ENCODE peak calls at places on chromosomes 12 and 14, in ten cellular contexts. P is colonic mucosa, U is astrocyte, Y is hepatocyte, K is fibroblast of lung, G is thoracic aorta, N is SJSA1, T is heart left ventricle, E is cardiac muscle cell, H is heart right ventricle. Z is an unnamed sample.

GRCh38 chr12:48165089-48166031 is 8.0 kb upstream of the ASB8 start:
- DNase-seq in Y (peak; percentile 79), T (no peak), E (peak; percentile 70), N (peak; percentile 97), P (peak; percentile 58), H (no peak), U (peak; percentile 46), K (peak; percentile 49), G (no peak), Z (peak; percentile 75)

GRCh38 chr12:100356646-100357223 is at the start of gene SLC17A8:
- DNase-seq in G (no peak), N (no peak), Y (peak; percentile 17), H (no peak), T (no peak), U (no peak), E (peak; percentile 41), P (no peak), K (no peak), Z (peak; percentile 77)

GRCh38 chr12:51687142-51687935 is 96.3 kb downstream of the SCN8A start:
- DNase-seq in U (peak; percentile 28), H (no peak), Y (peak; percentile 24), P (peak; percentile 57), G (no peak), K (peak; percentile 48), N (no peak), T (no peak), E (no peak), Z (no peak)

GRCh38 chr14:64213079-64213478 is 81.1 kb downstream of the ESR2 start:
- DNase-seq in K (peak; percentile 45), P (no peak), N (no peak), H (no peak), Y (peak; percentile 44), T (no peak), G (no peak), U (peak; percentile 27), E (peak; percentile 27), Z (no peak)

GRCh38 chr12:115149685-115150378 is 465.9 kb upstream of the TBX3 start:
- DNase-seq in Y (no peak), G (no peak), K (peak; percentile 94), N (peak; percentile 92), P (no peak), T (no peak), U (peak; percentile 90), H (no peak), E (no peak), Z (no peak)

GRCh38 chr12:18275974-18276373 is 14.7 kb downstream of the PIK3C2G start:
- DNase-seq in E (peak; percentile 18), K (peak; percentile 83), U (peak; percentile 72), Y (no peak), G (no peak), N (no peak), H (no peak), P (no peak), T (no peak), Z (no peak)

GRCh38 chr12:106288510-106289195 is 13.9 kb upstream of the TCP11L2 start:
- DNase-seq in N (peak; percentile 79), Y (peak; percentile 70), K (peak; percentile 96), T (no peak), G (no peak), E (no peak), P (no peak), H (no peak), U (peak; percentile 95), Z (no peak)

GRCh38 chr12:62700091-62700490 is 233.5 kb downstream of the MON2 start:
- DNase-seq in U (no peak), Y (no peak), K (peak; percentile 58), E (no peak), N (no peak), P (no peak), T (no peak), G (no peak), H (no peak), Z (no peak)

GRCh38 chr12:108305520-108305919 is 33.6 kb downstream of the CMKLR1 start:
- DNase-seq in U (peak; percentile 84), K (peak; percentile 88), E (peak; percentile 8), T (peak; percentile 92), H (peak; percentile 88), G (peak; percentile 87), Y (peak; percentile 78), P (peak; percentile 45), N (no peak), Z (no peak)

GRCh38 chr12:108306014-108306501 is 33.1 kb downstream of the CMKLR1 start:
- DNase-seq in P (no peak), K (peak; percentile 76), H (no peak), U (peak; percentile 73), G (peak; percentile 33), Y (peak; percentile 35), N (no peak), T (no peak), E (no peak), Z (peak; percentile 29)

GRCh38 chr12:108302471-108303311 is 36.4 kb downstream of the CMKLR1 start:
- DNase-seq in P (peak; percentile 35), G (peak; percentile 54), N (peak; percentile 12), T (peak; percentile 85), E (no peak), H (peak; percentile 81), K (peak; percentile 34), Y (peak; percentile 66), U (peak; percentile 23), Z (peak; percentile 38)

GRCh38 chr12:108306506-108306905 is 32.6 kb downstream of the CMKLR1 start:
- DNase-seq in U (no peak), K (no peak), P (no peak), G (no peak), N (no peak), H (no peak), T (no peak), Y (no peak), E (no peak), Z (no peak)

DNA sequence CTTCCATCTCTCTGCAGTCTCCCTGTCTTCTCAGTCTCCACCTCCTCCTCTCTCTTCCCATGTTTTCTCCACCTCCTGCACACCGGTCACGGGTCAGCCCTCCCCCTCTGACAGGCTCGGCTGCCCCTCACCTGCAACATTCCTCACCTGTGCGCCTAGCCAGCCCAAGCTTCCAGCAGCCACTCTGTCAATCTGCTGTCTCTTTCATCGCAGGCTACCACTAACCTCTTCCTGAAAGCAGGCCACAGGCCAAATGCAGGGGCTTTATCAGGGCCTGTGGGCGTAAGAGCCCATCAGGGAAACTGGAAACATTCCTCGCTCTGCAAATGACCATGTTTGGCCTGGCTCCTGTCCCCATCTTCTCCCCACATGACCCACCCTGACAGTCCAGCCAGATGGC is 34.5 kb downstream of the CMKLR1 start:
- DNase-seq in K (peak; percentile 10), N (no peak), U (peak; percentile 3), G (no peak), T (no peak), E (peak; percentile 12), P (no peak), Y (peak; percentile 37), H (no peak), Z (no peak)
- H3K4me1 ChIP-seq in K (peaks cover 6% of the 10 kb centered on the region), N (no peaks in the 10 kb centered on the region), U (peaks cover 46% of the 10 kb centered on the region), G (peaks cover 39% of the 10 kb centered on the region), T (peaks cover 80% of the 10 kb centered on the region), E (peaks cover 8% of the 10 kb centered on the region), P (peaks cover 3% of the 10 kb centered on the region), Y (peaks cover 39% of the 10 kb centered on the region), H (peaks cover 70% of the 10 kb centered on the region), Z (peaks cover 8% of the 10 kb centered on the region)

DNA sequence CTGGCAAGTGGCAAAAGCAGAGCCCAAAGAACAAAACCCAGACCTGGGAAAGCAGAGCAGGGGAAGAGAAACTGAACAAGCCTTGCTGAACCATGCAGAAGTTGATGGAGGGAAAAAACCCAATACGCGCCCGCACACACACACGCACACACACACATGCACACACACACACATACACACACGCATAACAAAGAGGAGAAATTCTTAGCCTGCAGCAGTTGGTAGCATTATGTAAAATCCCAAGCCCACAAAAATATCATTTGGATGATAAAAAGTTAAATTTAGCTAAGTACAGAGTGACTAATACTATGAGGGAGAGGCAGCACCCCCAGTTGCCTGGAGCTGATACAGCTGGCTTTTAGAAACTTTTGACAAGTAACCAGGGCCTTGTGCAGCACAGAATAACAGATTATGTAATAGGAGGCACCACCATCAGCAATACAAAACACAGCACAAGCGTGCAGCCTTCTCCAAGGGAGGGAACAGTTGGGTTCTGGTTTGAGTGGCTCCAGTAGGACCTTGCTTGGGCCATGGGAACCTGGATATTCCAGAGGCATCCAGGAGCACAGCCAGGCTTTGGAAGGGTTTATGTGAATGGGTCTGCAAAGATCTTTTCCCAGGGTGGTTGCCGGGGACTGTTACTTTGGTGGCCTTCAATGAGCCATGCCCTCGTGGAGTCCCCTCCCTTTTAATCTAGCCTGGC is 35.3 kb downstream of the PITPNM2 start:
- DNase-seq in E (no peak), G (peak; percentile 62), P (no peak), K (peak; percentile 97), Y (peak; percentile 44), H (no peak), N (no peak), U (peak; percentile 97), T (no peak), Z (no peak)
- H3K4me1 ChIP-seq in E (peaks cover 34% of the 10 kb centered on the region), G (peaks cover 17% of the 10 kb centered on the region), P (no peaks in the 10 kb centered on the region), K (peaks cover 8% of the 10 kb centered on the region), Y (peaks cover 3% of the 10 kb centered on the region), H (peaks cover 68% of the 10 kb centered on the region), N (peaks cover 8% of the 10 kb centered on the region), U (peaks cover 34% of the 10 kb centered on the region), T (peaks cover 78% of the 10 kb centered on the region), Z (peaks cover 6% of the 10 kb centered on the region)

GRCh38 chr12:11730299-11731041 is 81.0 kb downstream of the ETV6 start:
- DNase-seq in P (peak; percentile 84), H (no peak), N (no peak), T (no peak), E (no peak), U (no peak), Y (peak; percentile 72), K (no peak), G (no peak), Z (no peak)

GRCh38 chr12:11728154-11728755 is 78.8 kb downstream of the ETV6 start:
- DNase-seq in U (peak; percentile 52), E (no peak), Y (no peak), N (no peak), K (peak; percentile 64), G (no peak), H (no peak), T (no peak), P (no peak), Z (no peak)

GRCh38 chr12:11729439-11730150 is 80.1 kb downstream of the ETV6 start:
- DNase-seq in G (no peak), T (no peak), E (no peak), N (no peak), U (no peak), K (no peak), P (no peak), H (no peak), Y (no peak), Z (no peak)

GRCh38 chr12:11727133-11727664 is 77.7 kb downstream of the ETV6 start:
- DNase-seq in Y (no peak), K (no peak), E (no peak), U (no peak), H (no peak), P (no peak), N (peak; percentile 53), T (no peak), G (no peak), Z (no peak)

DNA sequence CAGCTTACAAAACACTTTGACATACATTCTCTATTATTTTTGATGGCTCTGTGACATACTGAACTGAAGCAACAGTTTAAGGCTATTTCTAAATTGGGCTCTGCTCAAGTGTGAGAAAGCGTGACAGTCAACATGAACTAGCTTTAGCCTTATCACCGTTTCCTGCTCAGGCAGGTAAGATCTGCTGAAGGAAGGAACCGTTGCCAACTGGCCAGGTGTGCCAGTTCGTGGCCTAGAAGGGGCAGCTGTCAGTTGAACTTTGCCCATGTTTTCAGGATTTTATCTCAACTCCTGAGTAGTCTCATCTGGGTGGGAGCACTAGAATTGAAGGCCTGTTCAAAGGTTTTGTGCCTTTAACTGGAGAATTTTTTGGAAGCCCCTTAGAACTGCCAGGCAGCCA is 79.5 kb downstream of the ETV6 start:
- DNase-seq in H (no peak), Y (no peak), G (no peak), K (no peak), N (no peak), P (peak; percentile 88), U (no peak), T (no peak), E (no peak), Z (no peak)
- H3K4me1 ChIP-seq in H (peaks cover 28% of the 10 kb centered on the region), Y (peaks cover 32% of the 10 kb centered on the region), G (peaks cover 46% of the 10 kb centered on the region), K (no peaks in the 10 kb centered on the region), N (peaks cover 34% of the 10 kb centered on the region), P (peaks cover 12% of the 10 kb centered on the region), U (peaks cover 34% of the 10 kb centered on the region), T (peaks cover 50% of the 10 kb centered on the region), E (peaks cover 39% of the 10 kb centered on the region), Z (peaks cover 8% of the 10 kb centered on the region)

DNA sequence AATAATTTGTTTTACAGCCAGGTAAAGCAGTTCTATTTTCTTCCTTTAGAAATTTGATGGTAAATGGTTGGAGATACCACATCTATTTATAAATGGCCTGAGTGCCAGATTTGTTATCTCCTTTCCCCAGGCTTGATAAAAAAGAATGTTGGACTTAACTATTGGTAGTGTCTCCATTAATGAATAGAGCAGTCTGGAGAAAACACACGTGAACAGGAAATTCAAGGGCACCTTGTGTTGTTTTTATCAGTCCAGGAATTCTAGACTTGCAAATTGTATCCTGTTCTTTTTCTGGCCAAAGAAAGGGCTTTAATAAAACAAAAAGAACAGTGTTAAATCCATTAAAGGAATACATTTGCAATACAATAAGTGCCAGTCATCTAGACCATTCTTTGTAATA is 40.8 kb upstream of the BMAL2 start:
- DNase-seq in K (peak; percentile 50), T (no peak), H (no peak), N (no peak), U (peak; percentile 33), E (no peak), G (no peak), P (no peak), Y (no peak), Z (no peak)
- H3K4me1 ChIP-seq in K (no peaks in the 10 kb centered on the region), T (peaks cover 84% of the 10 kb centered on the region), H (peaks cover 75% of the 10 kb centered on the region), N (peaks cover 16% of the 10 kb centered on the region), U (peaks cover 24% of the 10 kb centered on the region), E (peaks cover 23% of the 10 kb centered on the region), G (peaks cover 78% of the 10 kb centered on the region), P (peaks cover 12% of the 10 kb centered on the region), Y (peaks cover 12% of the 10 kb centered on the region), Z (peaks cover 14% of the 10 kb centered on the region)